ENCODE peak calls at places on chromosomes 5 and 9, in nine cellular contexts. One of them, this sample, is unnamed.

GRCh38 chr5:132364319-132364718 is 5.2 kb upstream of the SLC22A5 start:
- DNase-seq in B cell: no peak
- DNase-seq in GM18507: no peak
- DNase-seq in EH: peak
- DNase-seq in AG04450: no peak
- DNase-seq in occipital lobe: no peak
- DNase-seq in coronary artery: no peak
- DNase-seq in RCC 7860: no peak
- DNase-seq in EL: peak
- DNase-seq in this sample: no peak

GRCh38 chr5:14720236-14720923 is 55.9 kb downstream of the OTULIN start:
- DNase-seq in occipital lobe: no peak
- DNase-seq in EL: peak
- DNase-seq in GM18507: no peak
- DNase-seq in AG04450: no peak
- DNase-seq in RCC 7860: peak
- DNase-seq in B cell: no peak
- DNase-seq in coronary artery: no peak
- DNase-seq in EH: peak
- DNase-seq in this sample: peak

GRCh38 chr5:14917719-14918118 is 46.1 kb upstream of the ANKH start:
- DNase-seq in B cell: no peak
- DNase-seq in EH: peak
- DNase-seq in coronary artery: no peak
- DNase-seq in EL: peak
- DNase-seq in occipital lobe: no peak
- DNase-seq in RCC 7860: no peak
- DNase-seq in GM18507: no peak
- DNase-seq in AG04450: no peak
- DNase-seq in this sample: no peak

GRCh38 chr9:89664896-89665329 is 60.1 kb downstream of the GADD45G start:
- DNase-seq in EL: no peak
- DNase-seq in B cell: no peak
- DNase-seq in coronary artery: no peak
- DNase-seq in RCC 7860: no peak
- DNase-seq in AG04450: no peak
- DNase-seq in EH: no peak
- DNase-seq in GM18507: no peak
- DNase-seq in occipital lobe: no peak
- DNase-seq in this sample: no peak

GRCh38 chr9:87122947-87123685 is 175.8 kb upstream of the GAS1 start:
- DNase-seq in RCC 7860: peak
- DNase-seq in AG04450: no peak
- DNase-seq in occipital lobe: no peak
- DNase-seq in EL: peak
- DNase-seq in EH: peak
- DNase-seq in coronary artery: no peak
- DNase-seq in GM18507: no peak
- DNase-seq in B cell: no peak
- DNase-seq in this sample: peak

GRCh38 chr9:15837079-15837679 is 284.3 kb downstream of the CCDC171 start:
- DNase-seq in B cell: peak
- DNase-seq in RCC 7860: peak
- DNase-seq in occipital lobe: no peak
- DNase-seq in coronary artery: no peak
- DNase-seq in EL: peak
- DNase-seq in EH: peak
- DNase-seq in AG04450: peak
- DNase-seq in GM18507: peak
- DNase-seq in this sample: no peak

GRCh38 chr5:171418316-171418981 is 998 bp upstream of the FGF18 start:
- DNase-seq in EH: peak
- DNase-seq in GM18507: peak
- DNase-seq in occipital lobe: peak
- DNase-seq in coronary artery: peak
- DNase-seq in RCC 7860: peak
- DNase-seq in AG04450: peak
- DNase-seq in B cell: peak
- DNase-seq in EL: peak
- DNase-seq in this sample: peak

GRCh38 chr5:149217802-149218153 is 53.9 kb upstream of the AFAP1L1 start:
- DNase-seq in occipital lobe: no peak
- DNase-seq in GM18507: no peak
- DNase-seq in EL: no peak
- DNase-seq in EH: no peak
- DNase-seq in RCC 7860: no peak
- DNase-seq in AG04450: no peak
- DNase-seq in B cell: no peak
- DNase-seq in coronary artery: no peak
- DNase-seq in this sample: no peak

GRCh38 chr5:158770506-158770905 is 329.2 kb downstream of the EBF1 start:
- DNase-seq in EL: no peak
- DNase-seq in AG04450: no peak
- DNase-seq in GM18507: no peak
- DNase-seq in EH: peak
- DNase-seq in coronary artery: no peak
- DNase-seq in occipital lobe: no peak
- DNase-seq in RCC 7860: no peak
- DNase-seq in B cell: no peak
- DNase-seq in this sample: no peak

GRCh38 chr5:136012041-136012804 is 16.6 kb upstream of the TGFBI start:
- DNase-seq in GM18507: no peak
- DNase-seq in RCC 7860: peak
- DNase-seq in coronary artery: no peak
- DNase-seq in occipital lobe: no peak
- DNase-seq in B cell: no peak
- DNase-seq in EL: peak
- DNase-seq in EH: peak
- DNase-seq in AG04450: no peak
- DNase-seq in this sample: no peak

GRCh38 chr5:141182248-141182647 is at the start of gene PCDHB16:
- DNase-seq in B cell: no peak
- DNase-seq in GM18507: no peak
- DNase-seq in RCC 7860: no peak
- DNase-seq in EH: peak
- DNase-seq in coronary artery: no peak
- DNase-seq in EL: peak
- DNase-seq in occipital lobe: no peak
- DNase-seq in AG04450: no peak
- DNase-seq in this sample: no peak

GRCh38 chr5:66689522-66690220 is 93.5 kb downstream of the MAST4 start:
- DNase-seq in AG04450: no peak
- DNase-seq in RCC 7860: no peak
- DNase-seq in EL: no peak
- DNase-seq in B cell: no peak
- DNase-seq in coronary artery: no peak
- DNase-seq in occipital lobe: no peak
- DNase-seq in GM18507: no peak
- DNase-seq in EH: no peak
- DNase-seq in this sample: no peak

GRCh38 chr5:104421431-104421830 is 858.8 kb upstream of the NUDT12 start:
- DNase-seq in RCC 7860: no peak
- DNase-seq in AG04450: no peak
- DNase-seq in EL: no peak
- DNase-seq in GM18507: no peak
- DNase-seq in EH: peak
- DNase-seq in occipital lobe: no peak
- DNase-seq in B cell: no peak
- DNase-seq in coronary artery: no peak
- DNase-seq in this sample: no peak

GRCh38 chr5:34738381-34738780 is 82.3 kb downstream of the RAI14 start:
- DNase-seq in GM18507: no peak
- DNase-seq in EL: no peak
- DNase-seq in occipital lobe: no peak
- DNase-seq in EH: no peak
- DNase-seq in B cell: no peak
- DNase-seq in RCC 7860: no peak
- DNase-seq in coronary artery: no peak
- DNase-seq in AG04450: no peak
- DNase-seq in this sample: no peak